ENCODE peak calls at places on chromosomes 12 and 14, in eight cellular contexts. C, Y, D, L, T, Z, O and I are unnamed samples.

GRCh38 chr14:67332468-67332867 is 27.1 kb downstream of the ATP6V1D start:
- DNase-seq in C (peak), Y (no peak), D (no peak), L (no peak), T (no peak), Z (no peak), O (no peak), I (no peak)

GRCh38 chr14:64767215-64767964 is 63.2 kb downstream of the PLEKHG3 start:
- DNase-seq in C (no peak), Y (no peak), D (no peak), L (no peak), T (no peak), Z (no peak), O (no peak), I (no peak)

GRCh38 chr12:108846320-108846719 is 11.1 kb downstream of the SSH1 start:
- DNase-seq in C (no peak), Y (no peak), D (no peak), L (no peak), T (no peak), Z (peak), O (no peak), I (no peak)

GRCh38 chr14:88146881-88147649 is 142.1 kb downstream of the GPR65 start:
- DNase-seq in C (no peak), Y (no peak), D (no peak), L (no peak), T (no peak), Z (no peak), O (no peak), I (no peak)

GRCh38 chr14:104580961-104581360 is 1.4 kb downstream of the C14orf180 start:
- DNase-seq in C (peak), Y (no peak), D (no peak), L (no peak), T (no peak), Z (no peak), O (no peak), I (no peak)

GRCh38 chr14:63909984-63910383 is 57.2 kb downstream of the SYNE2 start:
- DNase-seq in C (no peak), Y (no peak), D (no peak), L (no peak), T (no peak), Z (no peak), O (no peak), I (no peak)

GRCh38 chr14:32991706-32992105 is 53.0 kb downstream of the NPAS3 start:
- DNase-seq in C (no peak), Y (no peak), D (no peak), L (no peak), T (no peak), Z (no peak), O (no peak), I (no peak)

GRCh38 chr12:124335426-124336183 is 40.7 kb downstream of the RFLNA start:
- DNase-seq in C (no peak), Y (no peak), D (no peak), L (no peak), T (no peak), Z (no peak), O (no peak), I (no peak)

GRCh38 chr12:114933428-114934160 is 249.6 kb upstream of the TBX3 start:
- DNase-seq in C (peak), Y (no peak), D (no peak), L (peak), T (no peak), Z (no peak), O (no peak), I (no peak)

GRCh38 chr12:107282628-107283027 is 189.3 kb upstream of the CRY1 start:
- DNase-seq in C (peak), Y (no peak), D (no peak), L (no peak), T (no peak), Z (peak), O (no peak), I (no peak)

GRCh38 chr14:70289138-70289537 is 70.3 kb downstream of the COX16 start:
- DNase-seq in C (no peak), Y (peak), D (no peak), L (no peak), T (no peak), Z (no peak), O (no peak), I (no peak)

GRCh38 chr14:99265571-99265970 is 6.4 kb downstream of the BCL11B start:
- DNase-seq in C (no peak), Y (peak), D (no peak), L (no peak), T (no peak), Z (no peak), O (no peak), I (no peak)

GRCh38 chr14:58238252-58239247 is 6.1 kb upstream of the PSMA3 start:
- DNase-seq in C (peak), Y (no peak), D (no peak), L (no peak), T (peak), Z (peak), O (no peak), I (no peak)

GRCh38 chr14:44010595-44010994 is 496.5 kb downstream of the FSCB start:
- DNase-seq in C (no peak), Y (no peak), D (no peak), L (no peak), T (no peak), Z (no peak), O (no peak), I (no peak)

GRCh38 chr12:128612150-128612850 is 211.5 kb downstream of the SLC15A4 start:
- DNase-seq in C (no peak), Y (no peak), D (no peak), L (no peak), T (no peak), Z (no peak), O (no peak), I (no peak)

GRCh38 chr12:132814232-132814631 is 14.4 kb downstream of the GOLGA3 start:
- DNase-seq in C (no peak), Y (no peak), D (no peak), L (no peak), T (no peak), Z (no peak), O (no peak), I (no peak)

GRCh38 chr12:6952121-6952859 is 1.1 kb downstream of the PTPN6 start:
- DNase-seq in C (no peak), Y (no peak), D (no peak), L (no peak), T (no peak), Z (no peak), O (no peak), I (no peak)

GRCh38 chr12:116650585-116650984 is 87.3 kb downstream of the SPRING1 start:
- DNase-seq in C (no peak), Y (no peak), D (no peak), L (no peak), T (no peak), Z (no peak), O (no peak), I (no peak)

GRCh38 chr14:88668448-88669116 is 105.7 kb downstream of the ZC3H14 start:
- DNase-seq in C (no peak), Y (no peak), D (no peak), L (no peak), T (no peak), Z (no peak), O (no peak), I (no peak)

GRCh38 chr14:68460541-68460940 is 332.3 kb downstream of the ZFP36L1 start:
- DNase-seq in C (no peak), Y (no peak), D (no peak), L (no peak), T (no peak), Z (no peak), O (no peak), I (no peak)

GRCh38 chr14:92568621-92569479 is 55.3 kb downstream of the RIN3 start:
- DNase-seq in C (no peak), Y (no peak), D (no peak), L (no peak), T (peak), Z (no peak), O (no peak), I (no peak)

GRCh38 chr12:57964421-57964820 is 23.1 kb downstream of the ATP23 start:
- DNase-seq in C (no peak), Y (no peak), D (no peak), L (no peak), T (no peak), Z (no peak), O (no peak), I (no peak)

GRCh38 chr12:14505626-14506596 is 61.8 kb downstream of the PLBD1 start:
- DNase-seq in C (no peak), Y (no peak), D (no peak), L (no peak), T (no peak), Z (no peak), O (no peak), I (no peak)

GRCh38 chr12:67155863-67156262 is 113.3 kb upstream of the CAND1 start:
- DNase-seq in C (peak), Y (no peak), D (no peak), L (no peak), T (no peak), Z (no peak), O (no peak), I (no peak)

GRCh38 chr12:56377310-56377988 is 14.8 kb upstream of the APOF start:
- DNase-seq in C (peak), Y (no peak), D (no peak), L (no peak), T (no peak), Z (no peak), O (no peak), I (no peak)

GRCh38 chr12:12384601-12385321 is 27.9 kb downstream of the BORCS5 start:
- DNase-seq in C (no peak), Y (no peak), D (no peak), L (no peak), T (no peak), Z (peak), O (no peak), I (no peak)

GRCh38 chr14:64572721-64573508 is 23.2 kb downstream of the PPP1R36 start:
- DNase-seq in C (no peak), Y (no peak), D (no peak), L (no peak), T (no peak), Z (peak), O (no peak), I (no peak)

GRCh38 chr12:64584173-64584555 is 26.1 kb upstream of the RASSF3 start:
- DNase-seq in C (no peak), Y (no peak), D (no peak), L (no peak), T (no peak), Z (no peak), O (no peak), I (no peak)

GRCh38 chr14:89378119-89378518 is 38.9 kb downstream of the FOXN3 start:
- DNase-seq in C (peak), Y (no peak), D (peak), L (no peak), T (no peak), Z (no peak), O (no peak), I (no peak)

GRCh38 chr12:45612044-45612794 is 117.3 kb upstream of the ARID2 start:
- DNase-seq in C (peak), Y (no peak), D (no peak), L (no peak), T (no peak), Z (no peak), O (no peak), I (no peak)

GRCh38 chr12:84375472-84375871 is 537.1 kb downstream of the SLC6A15 start:
- DNase-seq in C (no peak), Y (no peak), D (no peak), L (no peak), T (no peak), Z (no peak), O (no peak), I (no peak)

GRCh38 chr12:116466536-116466935 is 92.6 kb upstream of the MAP1LC3B2 start:
- DNase-seq in C (no peak), Y (no peak), D (no peak), L (no peak), T (no peak), Z (no peak), O (no peak), I (no peak)

GRCh38 chr12:77847665-77848431 is 17.2 kb downstream of the NAV3 start:
- DNase-seq in C (peak), Y (no peak), D (no peak), L (peak), T (peak), Z (no peak), O (no peak), I (no peak)

GRCh38 chr12:88450130-88450529 is 130.1 kb downstream of the KITLG start:
- DNase-seq in C (no peak), Y (no peak), D (no peak), L (no peak), T (no peak), Z (no peak), O (no peak), I (no peak)